ENCODE peak calls at places on chromosome 18, in five cellular contexts. G is lower leg skin, E is endothelial cell of umbilical vein, S is KBM-7, M is WTC11. X is an unnamed sample.

GRCh38 chr18:33201509-33201926 is 239.0 kb downstream of the CCDC178 start:
- DNase-seq in G (no peak), E (peak), M (peak), S (peak), X (peak)

GRCh38 chr18:3649559-3650426 is 199.8 kb downstream of the TGIF1 start:
- DNase-seq in S (no peak), M (no peak), G (no peak), E (no peak), X (no peak)

GRCh38 chr18:5057348-5058012 is 139.6 kb downstream of the AKAIN1 start:
- DNase-seq in M (peak), G (peak), S (peak), E (peak), X (peak)

GRCh38 chr18:61086657-61087056 is 246.6 kb upstream of the CDH20 start:
- DNase-seq in G (no peak), E (no peak), S (no peak), M (no peak), X (no peak)

GRCh38 chr18:49723648-49724180 is 89.6 kb downstream of the ACAA2 start:
- DNase-seq in S (peak), G (no peak), E (peak), M (no peak), X (no peak)

GRCh38 chr18:13256444-13257305 is 38.1 kb downstream of the LDLRAD4 start:
- DNase-seq in G (no peak), E (no peak), S (no peak), M (no peak), X (no peak)

GRCh38 chr18:8730080-8730827 is 24.9 kb downstream of the MTCL1 start:
- DNase-seq in S (peak), G (peak), M (no peak), E (peak), X (peak)

GRCh38 chr18:43486462-43486861 is 209.2 kb upstream of the SYT4 start:
- DNase-seq in M (peak), S (peak), G (no peak), E (no peak), X (peak)

X was measured in erythroblast.